ENCODE peak calls at places on chromosomes 3 and 15, in ten cellular contexts. J is cardiac fibroblast, P is osteoblast, Z is psoas muscle, K is fibroblast of lung, E is cardiac muscle cell, H is left ventricle myocardium inferior, S is activated B cell treated with CpG ODN at 0.5 μM for 24 hours, I is adrenal gland, C is K562. F is an unnamed sample.

GRCh38 chr3:51974277-51974962 is 444 bp upstream of the ABHD14A start:
- DNase-seq in J (no peak), P (no peak), Z (peak), K (no peak), E (no peak), H (no peak), S (no peak), I (peak), C (peak), F (no peak)

GRCh38 chr3:37210230-37210629 is 35.8 kb upstream of the LRRFIP2 start:
- DNase-seq in J (peak), P (no peak), Z (no peak), K (peak), E (peak), H (no peak), S (no peak), I (no peak), C (no peak), F (no peak)

GRCh38 chr3:53137835-53138446 is 7.7 kb upstream of the RFT1 start:
- DNase-seq in J (no peak), P (no peak), Z (no peak), K (no peak), E (no peak), H (no peak), S (no peak), I (no peak), C (no peak), F (no peak)

GRCh38 chr3:64351713-64352595 is 126.7 kb upstream of the PRICKLE2 start:
- DNase-seq in J (peak), P (peak), Z (no peak), K (peak), E (no peak), H (no peak), S (no peak), I (peak), C (no peak), F (no peak)

GRCh38 chr3:42159706-42160472 is 68.7 kb downstream of the TRAK1 start:
- DNase-seq in J (peak), P (peak), Z (peak), K (no peak), E (peak), H (peak), S (no peak), I (peak), C (peak), F (peak)

GRCh38 chr3:79881431-79881830 is 113.6 kb upstream of the ROBO1 start:
- DNase-seq in J (no peak), P (no peak), Z (no peak), K (peak), E (no peak), H (no peak), S (no peak), I (no peak), C (no peak), F (no peak)

GRCh38 chr15:32828507-32829186 is 110.8 kb downstream of the GREM1 start:
- DNase-seq in J (peak), P (peak), Z (no peak), K (peak), E (no peak), H (no peak), S (no peak), I (no peak), C (no peak), F (no peak)

GRCh38 chr3:56801151-56801596 is 575 bp downstream of the ARHGEF3 start:
- DNase-seq in J (no peak), P (no peak), Z (no peak), K (no peak), E (no peak), H (no peak), S (no peak), I (peak), C (no peak), F (no peak)

GRCh38 chr15:73344051-73344450 is 24.7 kb downstream of the HCN4 start:
- DNase-seq in J (no peak), P (no peak), Z (no peak), K (peak), E (no peak), H (no peak), S (no peak), I (no peak), C (no peak), F (no peak)

GRCh38 chr3:141860766-141861513 is 15.5 kb upstream of the ATP1B3 start:
- DNase-seq in J (peak), P (peak), Z (no peak), K (peak), E (no peak), H (no peak), S (no peak), I (no peak), C (peak), F (no peak)

GRCh38 chr3:32835049-32835371 is 17.2 kb downstream of the TRIM71 start:
- DNase-seq in J (no peak), P (no peak), Z (no peak), K (no peak), E (no peak), H (no peak), S (no peak), I (no peak), C (no peak), F (no peak)

GRCh38 chr3:17674082-17674686 is 68.2 kb downstream of the TBC1D5 start:
- DNase-seq in J (no peak), P (no peak), Z (no peak), K (no peak), E (no peak), H (no peak), S (no peak), I (no peak), C (no peak), F (no peak)

GRCh38 chr3:43489918-43490317 is 131.9 kb downstream of the ANO10 start:
- DNase-seq in J (no peak), P (no peak), Z (no peak), K (no peak), E (no peak), H (no peak), S (no peak), I (no peak), C (no peak), F (no peak)

DNA sequence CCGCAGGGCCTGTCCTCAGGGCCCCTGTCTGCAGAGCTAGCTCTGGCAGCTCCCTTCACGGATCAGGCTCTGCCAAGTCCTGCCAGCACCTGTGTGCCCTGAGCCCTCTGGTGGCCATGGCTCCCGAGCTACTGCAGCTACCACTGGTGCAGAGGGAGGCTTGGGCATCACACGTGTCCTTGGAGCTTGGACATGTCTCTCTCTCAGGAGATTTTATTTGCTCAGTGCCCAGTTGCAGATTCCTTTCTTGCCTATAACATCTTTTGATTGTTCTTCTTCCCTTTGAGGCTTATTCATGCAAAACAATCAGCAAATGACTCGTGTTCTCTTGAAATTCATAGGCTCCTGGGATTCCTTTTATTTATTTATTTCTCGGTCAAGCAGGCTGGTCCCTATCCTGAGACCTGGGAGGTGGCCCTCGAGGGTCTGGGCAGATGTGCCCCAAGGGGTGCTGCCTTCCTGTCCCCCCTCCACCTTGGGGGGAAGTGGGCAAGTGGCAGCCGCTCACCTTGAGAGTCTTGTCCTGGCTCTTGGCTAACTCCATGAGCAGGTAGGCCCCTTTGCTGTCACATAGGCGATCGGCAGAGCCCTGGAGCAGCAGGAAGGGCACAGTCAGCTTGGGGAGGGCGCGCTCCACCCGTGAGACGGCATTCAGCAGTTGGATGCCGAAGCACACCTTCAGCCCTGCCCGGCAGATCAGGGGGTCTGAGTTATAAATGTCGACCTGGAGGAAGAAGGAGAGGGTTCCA is 21.9 kb downstream of the ABTB1 start:
- DNase-seq in J (no peak), P (peak), Z (peak), K (peak), E (no peak), H (peak), S (no peak), I (peak), C (no peak), F (no peak)
- TF ChIP-seq CTCF in J (peak), P (peak), Z (peak), K (peak), E (peak), H (peak), S (no peak), I (peak), C (no peak), F (no peak)

GRCh38 chr15:27059610-27060202 is 88.7 kb downstream of the GABRG3 start:
- DNase-seq in J (peak), P (no peak), Z (no peak), K (peak), E (peak), H (no peak), S (no peak), I (peak), C (peak), F (peak)
- TF ChIP-seq CTCF in J (peak), P (peak), Z (peak), K (peak), E (peak), H (peak), S (no peak), I (peak), C (peak), F (peak)

GRCh38 chr3:111434941-111435622 is 106.9 kb upstream of the CD96 start:
- DNase-seq in J (no peak), P (no peak), Z (no peak), K (no peak), E (no peak), H (no peak), S (no peak), I (no peak), C (no peak), F (no peak)
- TF ChIP-seq CTCF in J (no peak), P (no peak), Z (no peak), K (no peak), E (no peak), H (no peak), S (no peak), I (no peak), C (no peak), F (no peak)

DNA sequence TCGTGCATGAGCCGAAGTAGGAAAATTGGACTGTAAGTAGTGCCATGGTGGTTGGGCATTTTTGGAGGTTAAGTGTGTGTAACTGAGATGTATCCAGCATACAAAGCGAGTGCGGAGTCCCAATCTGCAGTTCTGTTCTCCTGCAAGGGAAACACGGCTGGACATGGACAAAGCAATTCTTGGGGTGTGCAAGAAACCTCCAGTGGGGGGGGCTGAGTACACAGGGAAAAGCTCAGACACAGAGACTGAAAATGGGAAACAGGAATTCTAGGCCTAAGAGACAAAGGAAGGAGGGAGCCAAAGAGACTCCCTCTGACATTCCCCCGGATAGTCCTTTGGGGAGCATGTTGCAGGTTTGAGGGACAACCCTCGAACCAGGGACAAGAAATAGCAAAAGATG is 83.2 kb upstream of the PLSCR4 start:
- DNase-seq in J (peak), P (peak), Z (no peak), K (peak), E (no peak), H (peak), S (no peak), I (peak), C (no peak), F (no peak)
- TF ChIP-seq CTCF in J (peak), P (peak), Z (peak), K (peak), E (peak), H (peak), S (no peak), I (no peak), C (peak), F (no peak)

F was measured in nephron progenitor cell.